ENCODE peak calls at places on chromosome 4, in four cellular contexts. G is EL, C is mesothelial cell of epicardium, Z is T-helper 17 cell. K is an unnamed sample.

GRCh38 chr4:153115322-153116100 is 88.7 kb upstream of the TRIM2 start:
- DNase-seq in G (peak; percentile 82), C (no peak), Z (no peak), K (peak; percentile 26)

GRCh38 chr4:183268556-183268955 is 51.5 kb downstream of the CLDN22 start:
- DNase-seq in G (no peak), C (no peak), Z (no peak), K (no peak)

GRCh38 chr4:48439988-48440387 is 43.2 kb upstream of the SLC10A4 start:
- DNase-seq in G (peak; percentile 12), C (no peak), Z (no peak), K (no peak)

GRCh38 chr4:144421839-144422565 is 224.0 kb upstream of the HHIP start:
- DNase-seq in G (no peak), C (no peak), Z (no peak), K (no peak)

GRCh38 chr4:158825443-158826036 is 56.7 kb downstream of the FNIP2 start:
- DNase-seq in G (no peak), C (no peak), Z (no peak), K (no peak)

GRCh38 chr4:3870567-3870962 is 104.4 kb downstream of the ADRA2C start:
- DNase-seq in G (no peak), C (no peak), Z (no peak), K (no peak)

GRCh38 chr4:5751918-5752802 is 41.2 kb downstream of the EVC start:
- DNase-seq in G (peak; percentile 22), C (peak; percentile 28), Z (no peak), K (no peak)

GRCh38 chr4:12360391-12360790 is 931.7 kb upstream of the HS3ST1 start:
- DNase-seq in G (no peak), C (no peak), Z (no peak), K (no peak)

GRCh38 chr4:182847543-182847942 is 69.6 kb downstream of the DCTD start:
- DNase-seq in G (no peak), C (no peak), Z (no peak), K (no peak)

GRCh38 chr4:66736593-66736992 is 808.7 kb downstream of the CENPC start:
- DNase-seq in G (no peak), C (no peak), Z (no peak), K (no peak)

GRCh38 chr4:82901129-82901718 is 689 bp downstream of the THAP9 start:
- DNase-seq in G (no peak), C (no peak), Z (no peak), K (no peak)

GRCh38 chr4:147628415-147628814 is 11.2 kb downstream of the TMEM184C start:
- DNase-seq in G (no peak), C (no peak), Z (no peak), K (no peak)

GRCh38 chr4:86220137-86220536 is 139.7 kb downstream of the MAPK10 start:
- DNase-seq in G (peak; percentile 48), C (no peak), Z (no peak), K (no peak)

GRCh38 chr4:3732076-3733028 is 33.8 kb upstream of the ADRA2C start:
- DNase-seq in G (no peak), C (no peak), Z (no peak), K (no peak)

GRCh38 chr4:25703731-25704388 is 48.2 kb downstream of the SLC34A2 start:
- DNase-seq in G (peak; percentile 15), C (no peak), Z (no peak), K (no peak)

GRCh38 chr4:55931833-55932232 is 16.9 kb upstream of the CEP135 start:
- DNase-seq in G (peak; percentile 76), C (no peak), Z (no peak), K (no peak)

GRCh38 chr4:106312997-106313522 is 2.9 kb downstream of the TBCK start:
- DNase-seq in G (no peak), C (no peak), Z (no peak), K (no peak)

GRCh38 chr4:158644755-158645154 is 26.9 kb downstream of the C4orf46 start:
- DNase-seq in G (no peak), C (no peak), Z (no peak), K (no peak)

GRCh38 chr4:55116450-55116849 is 8.9 kb downstream of the KDR start:
- DNase-seq in G (peak; percentile 2), C (no peak), Z (no peak), K (no peak)

GRCh38 chr4:124454772-124455270 is 257.7 kb downstream of the ANKRD50 start:
- DNase-seq in G (no peak), C (no peak), Z (no peak), K (no peak)

GRCh38 chr4:2250764-2251072 is 8.8 kb upstream of the HAUS3 start:
- DNase-seq in G (no peak), C (no peak), Z (no peak), K (no peak)

GRCh38 chr4:151646322-151646721 is 114.5 kb downstream of the GATB start:
- DNase-seq in G (no peak), C (no peak), Z (no peak), K (no peak)

GRCh38 chr4:172596206-172596605 is 572.4 kb upstream of the GALNT7 start:
- DNase-seq in G (no peak), C (no peak), Z (no peak), K (no peak)

GRCh38 chr4:41174444-41174843 is 39.9 kb downstream of the APBB2 start:
- DNase-seq in G (peak; percentile 22), C (no peak), Z (no peak), K (no peak)

GRCh38 chr4:146585761-146586333 is 52.8 kb upstream of the POU4F2 start:
- DNase-seq in G (peak; percentile 71), C (no peak), Z (no peak), K (no peak)

GRCh38 chr4:190016369-190017289 is 10.4 kb downstream of the FRG2 start:
- DNase-seq in G (no peak), C (no peak), Z (no peak), K (no peak)

GRCh38 chr4:76630748-76631147 is 195.7 kb downstream of the SHROOM3 start:
- DNase-seq in G (peak; percentile 42), C (no peak), Z (no peak), K (no peak)

GRCh38 chr4:175253184-175253902 is 335.2 kb downstream of the ADAM29 start:
- DNase-seq in G (peak; percentile 11), C (no peak), Z (no peak), K (no peak)

GRCh38 chr4:25486171-25486570 is 109.1 kb downstream of the ANAPC4 start:
- DNase-seq in G (no peak), C (no peak), Z (no peak), K (no peak)

GRCh38 chr4:41448935-41449334 is 89.0 kb upstream of the LIMCH1 start:
- DNase-seq in G (peak; percentile 86), C (no peak), Z (no peak), K (no peak)

GRCh38 chr4:57110635-57111546 is 706 bp upstream of the IGFBP7 start:
- DNase-seq in G (peak; percentile 72), C (no peak), Z (no peak), K (no peak)

GRCh38 chr4:16496501-16496900 is 270.2 kb upstream of the TAPT1 start:
- DNase-seq in G (peak; percentile 62), C (no peak), Z (no peak), K (no peak)

GRCh38 chr4:109419679-109420078 is 13.9 kb upstream of the SEC24B start:
- DNase-seq in G (no peak), C (no peak), Z (no peak), K (no peak)

GRCh38 chr4:28287837-28288236 is 1427.2 kb downstream of the STIM2 start:
- DNase-seq in G (peak; percentile 99), C (no peak), Z (no peak), K (no peak)

GRCh38 chr4:42671431-42672194 is 14.7 kb upstream of the ATP8A1 start:
- DNase-seq in G (no peak), C (no peak), Z (no peak), K (no peak)

GRCh38 chr4:15385928-15386327 is 41.9 kb upstream of the C1QTNF7 start:
- DNase-seq in G (no peak), C (no peak), Z (no peak), K (no peak)

GRCh38 chr4:13092702-13093101 is 391.4 kb downstream of the RAB28 start:
- DNase-seq in G (no peak), C (no peak), Z (no peak), K (no peak)

GRCh38 chr4:93760284-93760683 is 68.3 kb upstream of the ATOH1 start:
- DNase-seq in G (no peak), C (no peak), Z (no peak), K (no peak)

GRCh38 chr4:145130788-145131398 is 32.8 kb downstream of the ABCE1 start:
- DNase-seq in G (peak; percentile 85), C (no peak), Z (no peak), K (no peak)